ENCODE peak calls at places on chromosome 5, in seven cellular contexts. I is neural crest cell, J is mesothelial cell of epicardium, E is neural progenitor cell, B is endothelial cell, A is AG10803, M is HFF-Myc. X is an unnamed sample.

GRCh38 chr5:178460174-178460573 is 130.0 kb downstream of the COL23A1 start:
- DNase-seq in I (no peak), J (peak), E (no peak), B (no peak), A (no peak), M (no peak), X (no peak)

GRCh38 chr5:157248771-157249475 is 17.0 kb upstream of the CYFIP2 start:
- DNase-seq in I (no peak), J (no peak), E (no peak), B (no peak), A (no peak), M (no peak), X (no peak)

GRCh38 chr5:156529902-156530301 is 202.9 kb downstream of the SGCD start:
- DNase-seq in I (no peak), J (no peak), E (no peak), B (no peak), A (peak), M (no peak), X (no peak)

GRCh38 chr5:137078171-137078665 is 420.9 kb downstream of the SPOCK1 start:
- DNase-seq in I (no peak), J (no peak), E (no peak), B (no peak), A (no peak), M (no peak), X (peak)

GRCh38 chr5:145981612-145982571 is 45.5 kb downstream of the SH3RF2 start:
- DNase-seq in I (no peak), J (no peak), E (no peak), B (no peak), A (no peak), M (no peak), X (no peak)

GRCh38 chr5:98436672-98437071 is 336.8 kb upstream of the RGMB start:
- DNase-seq in I (no peak), J (no peak), E (no peak), B (no peak), A (no peak), M (no peak), X (no peak)

GRCh38 chr5:132258102-132259060 is 885 bp downstream of the PDLIM4 start:
- DNase-seq in I (no peak), J (peak), E (no peak), B (no peak), A (peak), M (no peak), X (no peak)

GRCh38 chr5:132470596-132470995 is 20.0 kb downstream of the IRF1 start:
- DNase-seq in I (no peak), J (no peak), E (no peak), B (no peak), A (no peak), M (no peak), X (no peak)

GRCh38 chr5:59296317-59297264 is 596.9 kb downstream of the PDE4D start:
- DNase-seq in I (no peak), J (no peak), E (no peak), B (no peak), A (peak), M (no peak), X (peak)

GRCh38 chr5:9361835-9362234 is 184.0 kb downstream of the SEMA5A start:
- DNase-seq in I (peak), J (no peak), E (peak), B (peak), A (peak), M (no peak), X (peak)

GRCh38 chr5:139649082-139649991 is 1.2 kb downstream of the CXXC5 start:
- DNase-seq in I (peak), J (no peak), E (peak), B (peak), A (no peak), M (no peak), X (no peak)

GRCh38 chr5:142888469-142889085 is 118.4 kb downstream of the ARHGAP26 start:
- DNase-seq in I (peak), J (no peak), E (peak), B (peak), A (peak), M (no peak), X (no peak)

GRCh38 chr5:167950126-167950721 is 341.2 kb upstream of the WWC1 start:
- DNase-seq in I (no peak), J (no peak), E (no peak), B (no peak), A (peak), M (peak), X (no peak)

GRCh38 chr5:139658501-139658927 is 10.4 kb downstream of the CXXC5 start:
- DNase-seq in I (no peak), J (no peak), E (no peak), B (no peak), A (peak), M (no peak), X (no peak)

DNA sequence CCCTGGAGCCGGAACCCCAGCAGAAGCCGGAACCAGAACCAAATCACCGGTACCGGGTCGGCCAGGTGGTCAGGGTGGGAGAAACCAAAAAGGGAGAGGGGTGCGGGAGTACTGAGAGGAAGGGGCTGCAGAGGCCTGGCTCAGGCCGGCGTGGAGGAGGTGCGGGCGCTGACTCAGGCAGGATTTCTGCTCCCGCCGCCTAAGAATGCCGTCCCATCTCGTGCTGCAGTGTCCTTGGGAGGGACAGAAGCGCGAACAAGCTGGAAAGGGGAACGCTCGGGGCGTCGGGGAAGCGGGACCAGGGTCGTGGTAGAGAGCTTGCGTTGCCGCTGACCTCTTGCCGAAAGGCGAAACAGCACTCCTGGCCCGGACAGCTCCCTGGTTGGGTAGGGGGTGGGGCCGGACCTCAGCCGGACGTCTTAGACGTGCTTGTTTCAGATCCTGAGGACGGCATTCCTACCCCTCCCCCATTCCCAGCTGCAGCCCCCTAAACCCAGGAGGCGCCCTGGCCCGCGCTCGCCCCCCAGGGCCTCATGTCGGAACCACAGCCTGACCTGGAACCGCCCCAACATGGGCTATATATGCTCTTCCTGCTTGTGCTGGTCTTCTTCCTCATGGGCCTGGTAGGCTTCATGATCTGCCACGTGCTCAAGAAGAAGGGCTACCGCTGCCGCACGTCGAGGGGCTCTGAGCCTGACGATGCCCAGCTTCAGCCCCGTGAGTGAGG is 1.1 kb downstream of the RELL2 start:
- DNase-seq in I (peak), J (peak), E (peak), B (peak), A (peak), M (no peak), X (no peak)
- TF ChIP-seq CTCF in I (peak), J (peak), E (peak), B (peak), A (peak), M (peak), X (peak)

GRCh38 chr5:1115123-1115815 is 3.4 kb upstream of the SLC12A7 start:
- DNase-seq in I (no peak), J (no peak), E (no peak), B (no peak), A (no peak), M (no peak), X (no peak)

GRCh38 chr5:1118738-1119137 is 6.9 kb upstream of the SLC12A7 start:
- DNase-seq in I (no peak), J (no peak), E (no peak), B (no peak), A (no peak), M (no peak), X (no peak)

GRCh38 chr5:1116109-1116735 is 4.4 kb upstream of the SLC12A7 start:
- DNase-seq in I (no peak), J (no peak), E (no peak), B (no peak), A (no peak), M (no peak), X (no peak)

GRCh38 chr5:1118231-1118698 is 6.4 kb upstream of the SLC12A7 start:
- DNase-seq in I (no peak), J (peak), E (no peak), B (no peak), A (no peak), M (peak), X (no peak)

DNA sequence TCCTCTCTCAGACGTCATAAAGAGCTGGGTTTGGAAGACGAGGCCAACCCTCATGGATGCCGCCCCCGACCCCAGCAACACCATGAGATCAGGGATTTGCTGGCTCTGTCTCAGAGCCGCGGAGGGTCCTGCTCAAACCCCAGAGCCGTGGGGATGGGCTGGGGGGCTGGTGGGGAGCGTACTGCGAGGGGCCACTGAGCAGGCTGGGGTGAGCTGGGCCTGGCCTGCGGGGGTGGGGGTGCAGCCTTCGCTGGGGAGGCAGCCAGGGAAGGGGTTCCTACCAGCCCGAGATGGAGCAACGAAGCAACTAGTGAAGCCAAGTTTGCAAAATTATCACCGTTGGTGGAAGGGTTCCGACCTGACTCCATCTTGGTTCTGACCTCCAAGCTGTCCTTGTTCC is 5.1 kb upstream of the SLC12A7 start:
- DNase-seq in I (no peak), J (no peak), E (no peak), B (no peak), A (no peak), M (no peak), X (no peak)
- TF ChIP-seq CTCF in I (no peak), J (no peak), E (no peak), B (no peak), A (no peak), M (no peak), X (no peak)

DNA sequence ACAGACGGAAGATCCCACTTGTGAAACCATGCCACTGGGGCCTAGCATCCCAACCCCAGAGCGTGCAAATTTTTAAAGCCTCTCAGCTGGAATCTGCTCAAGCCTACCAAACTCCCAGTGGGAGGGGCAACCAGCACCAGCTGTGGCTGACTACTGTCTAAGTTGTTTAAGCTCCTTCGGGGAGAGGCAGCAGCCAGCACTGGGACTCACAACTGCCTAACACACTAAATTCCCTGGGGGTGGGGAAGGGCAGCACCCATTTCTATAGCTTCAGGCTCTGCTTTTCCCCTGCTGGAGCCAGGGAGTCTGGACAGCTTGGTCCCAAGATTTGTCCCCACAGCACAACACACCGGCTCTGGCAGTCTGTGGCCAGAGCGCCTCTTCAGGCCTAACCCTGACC is 287.6 kb upstream of the MSX2 start:
- DNase-seq in I (no peak), J (no peak), E (peak), B (no peak), A (no peak), M (no peak), X (no peak)
- TF ChIP-seq CTCF in I (no peak), J (no peak), E (no peak), B (no peak), A (no peak), M (no peak), X (no peak)

DNA sequence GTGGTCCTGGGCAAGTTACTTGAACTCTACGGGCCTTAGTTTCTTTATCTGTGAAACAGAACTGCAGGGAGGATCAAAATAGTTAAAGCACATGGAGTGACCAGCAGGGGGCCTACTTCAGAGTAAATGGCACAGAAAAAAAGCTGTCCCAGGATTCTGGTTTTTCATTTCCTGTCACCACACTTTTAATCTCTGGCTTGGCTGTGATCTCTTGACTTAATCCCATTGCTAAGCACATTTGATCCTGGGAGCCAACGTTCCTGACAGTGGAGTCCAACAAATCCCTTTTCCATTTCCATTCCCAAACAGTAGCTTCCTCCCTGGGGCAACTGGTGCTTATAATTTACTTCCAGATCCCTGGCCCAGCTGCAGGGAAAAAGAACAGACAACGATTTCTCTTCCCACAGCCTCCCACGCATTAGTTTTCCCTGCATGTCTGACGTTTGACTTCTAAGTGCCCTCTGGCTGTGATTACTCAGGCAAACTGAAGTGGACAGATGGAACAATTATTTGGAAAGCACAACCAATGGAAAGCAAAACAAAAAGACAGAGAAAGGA is 136.5 kb upstream of the STK32A start:
- DNase-seq in I (peak), J (no peak), E (peak), B (peak), A (peak), M (no peak), X (peak)
- TF ChIP-seq CTCF in I (peak), J (peak), E (peak), B (peak), A (peak), M (peak), X (peak)

GRCh38 chr5:55175781-55176175 is 2.8 kb upstream of the CDC20B start:
- DNase-seq in I (no peak), J (no peak), E (peak), B (no peak), A (no peak), M (no peak), X (no peak)

GRCh38 chr5:55177078-55177477 is 4.1 kb upstream of the CDC20B start:
- DNase-seq in I (no peak), J (no peak), E (no peak), B (no peak), A (no peak), M (no peak), X (no peak)

GRCh38 chr5:55172937-55173695 is at the start of gene CDC20B:
- DNase-seq in I (peak), J (peak), E (peak), B (peak), A (peak), M (no peak), X (no peak)

GRCh38 chr5:55173696-55174101 is 722 bp upstream of the CDC20B start:
- DNase-seq in I (no peak), J (no peak), E (peak), B (no peak), A (no peak), M (no peak), X (no peak)

DNA sequence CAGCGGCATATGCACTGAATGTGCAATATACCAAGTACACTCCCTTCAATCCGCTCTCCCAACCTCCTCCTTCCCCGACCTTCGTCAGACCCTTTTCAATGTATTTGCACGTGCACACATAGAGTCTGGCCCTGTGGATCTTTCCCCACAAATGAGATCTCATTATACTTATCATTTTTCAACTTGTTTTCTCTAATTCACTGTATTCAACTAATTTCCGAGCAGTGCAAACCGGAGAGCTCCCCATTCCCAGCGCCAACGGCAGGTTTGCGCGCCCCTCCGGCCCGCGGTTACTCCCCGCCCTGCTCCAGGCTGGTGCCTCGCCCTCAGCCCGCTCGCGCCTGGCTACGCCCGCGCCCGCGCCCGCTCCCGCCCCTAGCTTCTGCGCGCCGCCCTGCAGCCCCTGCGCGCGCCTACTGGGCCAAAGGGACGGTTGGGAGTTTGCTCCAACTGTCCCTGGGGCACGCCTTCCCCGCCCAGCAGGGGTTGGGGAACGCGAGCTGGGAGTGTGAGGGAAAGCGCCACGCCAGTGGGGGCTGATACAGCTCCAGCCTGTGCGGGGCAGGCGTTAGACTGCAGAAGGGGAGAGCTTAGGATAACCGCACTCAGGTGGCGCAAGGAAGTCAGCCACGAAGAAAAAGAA is 3.3 kb upstream of the CDC20B start:
- DNase-seq in I (peak), J (peak), E (peak), B (peak), A (no peak), M (no peak), X (no peak)
- TF ChIP-seq CTCF in I (peak), J (no peak), E (peak), B (peak), A (no peak), M (no peak), X (no peak)

GRCh38 chr5:74394924-74395880 is 245.3 kb downstream of the ENC1 start:
- DNase-seq in I (no peak), J (no peak), E (no peak), B (peak), A (no peak), M (no peak), X (peak)
- TF ChIP-seq CTCF in I (no peak), J (no peak), E (no peak), B (peak), A (no peak), M (no peak), X (peak)

GRCh38 chr5:95959051-95959963 is 2.3 kb downstream of the ELL2 start:
- DNase-seq in I (no peak), J (no peak), E (peak), B (no peak), A (peak), M (no peak), X (no peak)
- TF ChIP-seq CTCF in I (no peak), J (no peak), E (no peak), B (no peak), A (no peak), M (no peak), X (peak)

DNA sequence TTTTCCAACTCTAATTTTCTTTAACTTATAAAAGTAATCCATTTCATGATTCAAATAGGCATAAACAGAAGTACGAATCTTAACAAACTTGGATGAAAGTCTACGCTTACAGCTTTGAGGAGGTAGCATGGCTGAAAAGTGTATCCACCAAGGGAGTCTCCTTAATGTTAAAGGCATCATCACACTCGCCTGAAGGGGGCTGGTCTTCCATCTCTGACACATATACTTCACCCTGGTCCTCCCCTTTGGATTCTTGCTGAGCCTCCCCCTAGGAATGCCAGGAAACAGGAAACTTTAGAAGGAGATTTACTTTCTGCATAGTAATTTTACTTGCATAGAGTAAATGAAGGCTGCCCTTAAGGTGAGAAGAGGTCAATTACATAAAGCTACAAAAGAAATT is 10.3 kb upstream of the NME5 start:
- DNase-seq in I (no peak), J (no peak), E (no peak), B (peak), A (no peak), M (no peak), X (no peak)
- TF ChIP-seq CTCF in I (no peak), J (no peak), E (no peak), B (no peak), A (no peak), M (no peak), X (no peak)

GRCh38 chr5:35166043-35166442 is 64.2 kb downstream of the PRLR start:
- DNase-seq in I (no peak), J (no peak), E (no peak), B (no peak), A (no peak), M (no peak), X (no peak)
- TF ChIP-seq CTCF in I (peak), J (peak), E (no peak), B (peak), A (no peak), M (peak), X (peak)